ENCODE peak calls at places on chromosomes 11 and 22, in seven cellular contexts. F, M, Q, P, L, J and K are unnamed samples.

GRCh38 chr11:8282621-8283509 is 19.2 kb upstream of the LMO1 start:
- DNase-seq in L (no peak), F (peak; percentile 71), P (no peak), M (no peak), Q (no peak), J (no peak), K (no peak)

GRCh38 chr22:23093090-23093788 is 22.9 kb downstream of the GNAZ start:
- DNase-seq in Q (no peak), F (no peak), M (no peak), P (no peak), J (no peak), L (no peak), K (no peak)

GRCh38 chr11:100574894-100575769 is 112.0 kb upstream of the ARHGAP42 start:
- DNase-seq in Q (peak; percentile 64), M (peak; percentile 9), P (no peak), L (peak; percentile 56), J (peak; percentile 21), F (no peak), K (peak; percentile 80)

GRCh38 chr11:86910592-86910991 is 44.6 kb downstream of the FZD4 start:
- DNase-seq in M (no peak), L (no peak), P (no peak), J (peak; percentile 44), F (no peak), Q (peak; percentile 66), K (peak; percentile 91)

GRCh38 chr22:36933629-36934028 is 20.2 kb downstream of the CSF2RB start:
- DNase-seq in P (no peak), J (no peak), L (no peak), Q (no peak), F (no peak), M (no peak), K (no peak)

GRCh38 chr22:33577862-33578411 is 342.3 kb downstream of the LARGE1 start:
- DNase-seq in P (no peak), M (no peak), F (no peak), Q (no peak), L (no peak), J (peak; percentile 1), K (no peak)

GRCh38 chr11:68306636-68307035 is 5.8 kb upstream of the LRP5 start:
- DNase-seq in F (no peak), L (no peak), Q (no peak), P (no peak), M (no peak), J (no peak), K (no peak)

GRCh38 chr22:50340157-50340879 is 2.8 kb upstream of the PPP6R2 start:
- DNase-seq in F (no peak), M (no peak), L (no peak), Q (no peak), P (no peak), J (peak; percentile 34), K (no peak)

GRCh38 chr11:83006877-83007330 is 64.8 kb downstream of the RAB30 start:
- DNase-seq in L (no peak), J (no peak), P (peak; percentile 54), M (no peak), Q (peak; percentile 32), F (no peak), K (peak; percentile 77)

GRCh38 chr22:22935546-22936157 is 48.0 kb downstream of the IGLL5 start:
- DNase-seq in P (no peak), L (no peak), M (no peak), Q (no peak), F (no peak), J (no peak), K (no peak)

GRCh38 chr11:44940835-44941234 is 9.8 kb downstream of the TP53I11 start:
- DNase-seq in M (no peak), F (no peak), L (no peak), J (no peak), Q (no peak), P (no peak), K (no peak)

GRCh38 chr11:107707807-107708206 is 4.0 kb downstream of the SLN start:
- DNase-seq in Q (no peak), J (no peak), P (no peak), L (no peak), F (no peak), M (no peak), K (no peak)

GRCh38 chr11:44767421-44767820 is 40.7 kb downstream of the TSPAN18 start:
- DNase-seq in P (no peak), Q (peak; percentile 56), J (peak; percentile 56), M (no peak), F (peak; percentile 56), L (no peak), K (no peak)

GRCh38 chr22:23270212-23270733 is 90.0 kb downstream of the BCR start:
- DNase-seq in L (no peak), M (no peak), P (no peak), F (no peak), Q (no peak), J (no peak), K (no peak)

GRCh38 chr11:64271339-64272132 is 12.9 kb downstream of the BAD start:
- DNase-seq in J (peak; percentile 91), Q (peak; percentile 88), M (peak; percentile 92), P (peak; percentile 49), F (peak; percentile 94), L (peak; percentile 95), K (peak; percentile 76)

GRCh38 chr11:100727410-100727809 is 40.3 kb downstream of the ARHGAP42 start:
- DNase-seq in M (no peak), Q (no peak), F (peak; percentile 85), L (no peak), P (no peak), J (no peak), K (no peak)

GRCh38 chr11:63920870-63921417 is 4.0 kb upstream of the RCOR2 start:
- DNase-seq in J (no peak), M (no peak), F (no peak), Q (no peak), L (no peak), P (no peak), K (no peak)

GRCh38 chr22:27540247-27540646 is 261.3 kb downstream of the MN1 start:
- DNase-seq in Q (no peak), P (no peak), L (no peak), J (no peak), M (no peak), F (no peak), K (no peak)

GRCh38 chr11:28903716-28904115 is 795.5 kb downstream of the METTL15 start:
- DNase-seq in L (peak; percentile 27), P (no peak), J (no peak), F (no peak), Q (no peak), M (no peak), K (no peak)

GRCh38 chr11:59207988-59208432 is 4.7 kb downstream of the MPEG1 start:
- DNase-seq in P (peak; percentile 6), M (peak; percentile 45), F (no peak), J (peak; percentile 77), L (peak; percentile 77), Q (peak; percentile 45), K (peak; percentile 69)

GRCh38 chr11:43920598-43921419 is 21.6 kb upstream of the C11orf96 start:
- DNase-seq in F (no peak), Q (peak; percentile 100), L (peak; percentile 99), J (peak; percentile 100), P (no peak), M (peak; percentile 100), K (peak; percentile 95)

GRCh38 chr22:35918466-35918865 is 110.2 kb downstream of the RBFOX2 start:
- DNase-seq in L (no peak), P (no peak), M (no peak), F (no peak), J (peak; percentile 50), Q (no peak), K (no peak)

GRCh38 chr11:2797741-2798361 is 87.7 kb downstream of the CDKN1C start:
- DNase-seq in J (no peak), L (no peak), F (peak; percentile 44), M (no peak), Q (no peak), P (no peak), K (no peak)

GRCh38 chr11:24357620-24358386 is 139.1 kb upstream of the LUZP2 start:
- DNase-seq in Q (no peak), F (no peak), P (no peak), J (no peak), M (no peak), L (no peak), K (no peak)

GRCh38 chr11:60982184-60982583 is 10.7 kb downstream of the CD6 start:
- DNase-seq in M (no peak), L (no peak), Q (no peak), J (no peak), F (peak; percentile 41), P (no peak), K (no peak)

GRCh38 chr22:18078329-18079041 is 695 bp downstream of the PEX26 start:
- DNase-seq in J (peak; percentile 69), L (no peak), F (peak; percentile 75), M (no peak), P (no peak), Q (peak; percentile 48), K (peak; percentile 45)

GRCh38 chr11:6587360-6587953 is 16.0 kb downstream of the RRP8 start:
- DNase-seq in J (no peak), Q (no peak), F (no peak), M (no peak), L (no peak), P (peak; percentile 52), K (no peak)

GRCh38 chr11:80722616-80723015 is 1281.8 kb upstream of the TENM4 start:
- DNase-seq in J (no peak), Q (peak; percentile 36), P (no peak), F (no peak), M (no peak), L (no peak), K (peak; percentile 8)

GRCh38 chr11:1192741-1193325 is 30.0 kb upstream of the MUC5B start:
- DNase-seq in J (no peak), M (no peak), Q (no peak), F (peak; percentile 51), P (no peak), L (no peak), K (no peak)

GRCh38 chr11:24509114-24509513 is 12.3 kb downstream of the LUZP2 start:
- DNase-seq in M (no peak), L (peak; percentile 7), Q (peak; percentile 3), J (peak; percentile 10), F (no peak), P (no peak), K (peak; percentile 44)

GRCh38 chr22:46376908-46377565 is 41.5 kb downstream of the TRMU start:
- DNase-seq in P (no peak), M (no peak), L (no peak), Q (no peak), F (no peak), J (no peak), K (no peak)

GRCh38 chr22:19179472-19180048 is 1.0 kb upstream of the SLC25A1 start:
- DNase-seq in Q (peak; percentile 74), J (peak; percentile 90), F (no peak), M (peak; percentile 84), P (peak; percentile 36), L (peak; percentile 89), K (peak; percentile 69)